ENCODE peak calls at places on chromosome 13, in four cellular contexts. C, R, V and G are unnamed samples.

GRCh38 chr13:95627590-95627989 is 16.9 kb downstream of the DZIP1 start:
- DNase-seq in R (no peak), V (no peak), C (peak; percentile 82), G (no peak)

GRCh38 chr13:30394798-30395191 is 27.5 kb upstream of the UBE2L5 start:
- DNase-seq in R (no peak), C (peak; percentile 16), V (no peak), G (no peak)

GRCh38 chr13:51584731-51585191 is 499 bp downstream of the WDFY2 start:
- DNase-seq in C (peak; percentile 59), V (no peak), R (no peak), G (no peak)

GRCh38 chr13:76848596-76848995 is 37.6 kb downstream of the KCTD12 start:
- DNase-seq in C (peak; percentile 50), R (peak; percentile 67), V (no peak), G (peak; percentile 88)

GRCh38 chr13:94656766-94657165 is 55.1 kb downstream of the GPR180 start:
- DNase-seq in V (no peak), C (peak; percentile 97), R (no peak), G (no peak)

GRCh38 chr13:85693889-85694511 is 105.2 kb downstream of the SLITRK6 start:
- DNase-seq in V (no peak), R (no peak), C (peak; percentile 15), G (no peak)

GRCh38 chr13:104641309-104641708 is 1575.1 kb upstream of the SLC10A2 start:
- DNase-seq in V (no peak), R (no peak), C (peak; percentile 75), G (no peak)

GRCh38 chr13:31982540-31982939 is 49.0 kb upstream of the FRY start:
- DNase-seq in C (peak; percentile 99), R (no peak), V (peak; percentile 61), G (no peak)